ENCODE peak calls at places on chromosomes 16 and 17, in seven cellular contexts. F, E, I, D, L, H and C are unnamed samples.

GRCh38 chr17:47615766-47616424 is 33.8 kb upstream of the KPNB1 start:
- DNase-seq in D (peak; percentile 19), I (peak; percentile 67), F (peak; percentile 17), L (no peak), E (no peak), H (peak; percentile 19), C (no peak)

GRCh38 chr16:89858973-89859808 is 14.2 kb upstream of the TCF25 start:
- DNase-seq in L (no peak), H (no peak), E (no peak), I (no peak), D (no peak), F (no peak), C (no peak)

GRCh38 chr16:47230296-47230695 is 86.6 kb upstream of the NETO2 start:
- DNase-seq in D (no peak), E (no peak), F (no peak), H (no peak), L (no peak), I (no peak), C (no peak)

GRCh38 chr17:39016193-39017153 is 49.3 kb upstream of the FBXO47 start:
- DNase-seq in I (no peak), E (no peak), D (no peak), H (no peak), F (no peak), L (no peak), C (no peak)

GRCh38 chr16:4244254-4244812 is 2.5 kb upstream of the SRL start:
- DNase-seq in L (no peak), H (no peak), D (no peak), I (peak; percentile 6), E (no peak), F (no peak), C (no peak)

GRCh38 chr16:11367483-11367906 is 22.2 kb downstream of the RMI2 start:
- DNase-seq in I (no peak), E (no peak), H (no peak), L (no peak), D (no peak), F (no peak), C (no peak)

GRCh38 chr16:12113581-12114375 is 137.2 kb downstream of the SNX29 start:
- DNase-seq in I (no peak), F (no peak), D (no peak), E (no peak), H (no peak), L (no peak), C (no peak)

GRCh38 chr17:78746263-78746948 is 35.7 kb downstream of the CYTH1 start:
- DNase-seq in F (no peak), L (no peak), I (no peak), H (no peak), D (no peak), E (no peak), C (no peak)

GRCh38 chr17:72609501-72609900 is 483.0 kb downstream of the SLC39A11 start:
- DNase-seq in L (no peak), E (no peak), H (no peak), F (no peak), D (peak; percentile 85), I (peak; percentile 62), C (no peak)

GRCh38 chr16:27665881-27666280 is 115.9 kb downstream of the KATNIP start:
- DNase-seq in F (no peak), I (no peak), E (no peak), D (no peak), L (no peak), H (no peak), C (no peak)

GRCh38 chr16:535446-536405 is 8.2 kb downstream of the CAPN15 start:
- DNase-seq in D (peak; percentile 69), L (no peak), I (no peak), H (no peak), F (no peak), E (no peak), C (no peak)

GRCh38 chr17:78973792-78974520 is 5.8 kb downstream of the LGALS3BP start:
- DNase-seq in E (no peak), I (no peak), D (no peak), L (no peak), H (no peak), F (no peak), C (no peak)

GRCh38 chr16:66052745-66053144 is 313.7 kb upstream of the CDH5 start:
- DNase-seq in H (no peak), I (no peak), E (no peak), D (no peak), L (no peak), F (no peak), C (no peak)

GRCh38 chr17:12637015-12637414 is 28.7 kb upstream of the MYOCD start:
- DNase-seq in D (peak; percentile 20), E (no peak), F (no peak), L (no peak), I (peak; percentile 51), H (no peak), C (no peak)

GRCh38 chr17:17424552-17424951 is 52.2 kb upstream of the MED9 start:
- DNase-seq in F (no peak), E (no peak), L (no peak), D (no peak), H (no peak), I (no peak), C (no peak)

GRCh38 chr16:73768786-73769203 is 527.8 kb upstream of the PSMD7 start:
- DNase-seq in L (no peak), I (no peak), H (no peak), F (no peak), D (no peak), E (no peak), C (no peak)

GRCh38 chr17:17090642-17091103 is 48.4 kb downstream of the MPRIP start:
- DNase-seq in H (no peak), F (no peak), D (peak; percentile 81), E (no peak), L (no peak), I (no peak), C (no peak)

GRCh38 chr17:76427457-76428231 is 25.3 kb downstream of the UBE2O start:
- DNase-seq in E (no peak), I (no peak), L (no peak), D (no peak), F (no peak), H (no peak), C (no peak)